ENCODE peak calls at places on chromosomes 6 and 20, in seven cellular contexts. One of them, this sample, is unnamed. For H3K4me1, the result is how much of the 10 kb centered on the place peaks cover.

GRCh38 chr6:73262701-73263569 is at the start of gene KHDC1:
- DNase-seq in IMR-90: peak
- DNase-seq in neural progenitor cell: peak
- DNase-seq in uterus: peak
- DNase-seq in cardiac muscle cell: peak
- DNase-seq in tibial nerve: no peak
- DNase-seq in left ventricle myocardium inferior: peak
- DNase-seq in this sample: peak

GRCh38 chr6:44251576-44252524 is 4.9 kb downstream of the HSP90AB1 start:
- DNase-seq in IMR-90: no peak
- DNase-seq in neural progenitor cell: no peak
- DNase-seq in uterus: no peak
- DNase-seq in cardiac muscle cell: no peak
- DNase-seq in tibial nerve: no peak
- DNase-seq in left ventricle myocardium inferior: no peak
- DNase-seq in this sample: no peak

GRCh38 chr6:120938876-120939231 is 395.4 kb downstream of the TBC1D32 start:
- DNase-seq in IMR-90: no peak
- DNase-seq in neural progenitor cell: no peak
- DNase-seq in uterus: no peak
- DNase-seq in cardiac muscle cell: no peak
- DNase-seq in tibial nerve: no peak
- DNase-seq in left ventricle myocardium inferior: no peak
- DNase-seq in this sample: no peak

GRCh38 chr6:28653876-28654275 is 128.2 kb downstream of the GPX5 start:
- DNase-seq in IMR-90: no peak
- DNase-seq in neural progenitor cell: no peak
- DNase-seq in uterus: no peak
- DNase-seq in cardiac muscle cell: no peak
- DNase-seq in tibial nerve: no peak
- DNase-seq in left ventricle myocardium inferior: no peak
- DNase-seq in this sample: no peak

GRCh38 chr6:135144678-135145508 is 36.2 kb upstream of the MYB start:
- DNase-seq in IMR-90: peak
- DNase-seq in neural progenitor cell: peak
- DNase-seq in uterus: no peak
- DNase-seq in cardiac muscle cell: peak
- DNase-seq in tibial nerve: no peak
- DNase-seq in left ventricle myocardium inferior: no peak
- DNase-seq in this sample: no peak

GRCh38 chr20:4104842-4105241 is 89.5 kb upstream of the RNF24 start:
- DNase-seq in IMR-90: no peak
- DNase-seq in neural progenitor cell: no peak
- DNase-seq in uterus: no peak
- DNase-seq in cardiac muscle cell: no peak
- DNase-seq in tibial nerve: no peak
- DNase-seq in left ventricle myocardium inferior: no peak
- DNase-seq in this sample: no peak

GRCh38 chr6:25215881-25216280 is 63.3 kb upstream of the CARMIL1 start:
- DNase-seq in IMR-90: no peak
- DNase-seq in neural progenitor cell: no peak
- DNase-seq in uterus: no peak
- DNase-seq in cardiac muscle cell: peak
- DNase-seq in tibial nerve: no peak
- DNase-seq in left ventricle myocardium inferior: no peak
- DNase-seq in this sample: no peak

GRCh38 chr20:62728028-62728780 is 19.6 kb downstream of the NTSR1 start:
- DNase-seq in IMR-90: no peak
- DNase-seq in neural progenitor cell: no peak
- DNase-seq in uterus: no peak
- DNase-seq in cardiac muscle cell: no peak
- DNase-seq in tibial nerve: no peak
- DNase-seq in left ventricle myocardium inferior: peak
- DNase-seq in this sample: no peak

GRCh38 chr6:79630883-79631799 is at the start of gene SH3BGRL2:
- DNase-seq in IMR-90: peak
- DNase-seq in neural progenitor cell: peak
- DNase-seq in uterus: peak
- DNase-seq in cardiac muscle cell: peak
- DNase-seq in tibial nerve: peak
- DNase-seq in left ventricle myocardium inferior: peak
- DNase-seq in this sample: peak

GRCh38 chr6:36547646-36548400 is 544 bp upstream of the STK38 start:
- DNase-seq in IMR-90: no peak
- DNase-seq in neural progenitor cell: no peak
- DNase-seq in uterus: peak
- DNase-seq in cardiac muscle cell: no peak
- DNase-seq in tibial nerve: no peak
- DNase-seq in left ventricle myocardium inferior: no peak
- DNase-seq in this sample: peak

GRCh38 chr6:144285548-144285797 is 338 bp downstream of the UTRN start:
- DNase-seq in IMR-90: no peak
- DNase-seq in neural progenitor cell: no peak
- DNase-seq in uterus: no peak
- DNase-seq in cardiac muscle cell: no peak
- DNase-seq in tibial nerve: no peak
- DNase-seq in left ventricle myocardium inferior: no peak
- DNase-seq in this sample: no peak

GRCh38 chr6:144284474-144284752 is 722 bp upstream of the UTRN start:
- DNase-seq in IMR-90: no peak
- DNase-seq in neural progenitor cell: no peak
- DNase-seq in uterus: no peak
- DNase-seq in cardiac muscle cell: no peak
- DNase-seq in tibial nerve: no peak
- DNase-seq in left ventricle myocardium inferior: no peak
- DNase-seq in this sample: no peak

GRCh38 chr6:144284753-144285547 is at the start of gene UTRN:
- DNase-seq in IMR-90: peak
- DNase-seq in neural progenitor cell: peak
- DNase-seq in uterus: peak
- DNase-seq in cardiac muscle cell: peak
- DNase-seq in tibial nerve: peak
- DNase-seq in left ventricle myocardium inferior: peak
- DNase-seq in this sample: no peak

GRCh38 chr6:144286503-144287393 is 1.6 kb downstream of the UTRN start:
- DNase-seq in IMR-90: peak
- DNase-seq in neural progenitor cell: peak
- DNase-seq in uterus: peak
- DNase-seq in cardiac muscle cell: peak
- DNase-seq in tibial nerve: peak
- DNase-seq in left ventricle myocardium inferior: peak
- DNase-seq in this sample: no peak

GRCh38 chr6:144285798-144286502 is 815 bp downstream of the UTRN start:
- DNase-seq in IMR-90: peak
- DNase-seq in neural progenitor cell: peak
- DNase-seq in uterus: peak
- DNase-seq in cardiac muscle cell: peak
- DNase-seq in tibial nerve: peak
- DNase-seq in left ventricle myocardium inferior: peak
- DNase-seq in this sample: peak
- H3K27ac ChIP-seq in IMR-90: peak
- H3K27ac ChIP-seq in neural progenitor cell: peak
- H3K27ac ChIP-seq in uterus: peak
- H3K27ac ChIP-seq in cardiac muscle cell: peak
- H3K27ac ChIP-seq in tibial nerve: peak
- H3K27ac ChIP-seq in left ventricle myocardium inferior: peak
- H3K27ac ChIP-seq in this sample: no peak

DNA sequence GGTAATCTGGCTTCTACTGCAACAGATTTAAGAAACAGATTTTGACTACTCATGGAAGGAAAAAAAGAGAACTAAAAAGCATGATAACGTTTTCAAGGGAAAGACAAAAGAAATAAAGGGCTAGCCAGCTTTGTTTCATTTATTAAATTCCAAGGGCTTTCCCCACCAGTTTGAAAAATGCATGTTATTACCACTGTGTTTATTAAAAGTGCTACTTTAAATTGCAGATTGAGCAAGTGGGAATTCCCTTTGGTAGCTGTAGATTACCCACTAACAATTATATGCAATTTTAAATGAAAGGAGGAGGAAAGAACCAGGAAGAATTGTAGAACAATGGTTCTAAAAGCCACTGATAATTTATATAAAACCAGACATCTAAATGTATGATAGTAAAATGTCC is 40.6 kb upstream of the NHSL1 start:
- DNase-seq in IMR-90: peak
- DNase-seq in neural progenitor cell: no peak
- DNase-seq in uterus: no peak
- DNase-seq in cardiac muscle cell: no peak
- DNase-seq in tibial nerve: no peak
- DNase-seq in left ventricle myocardium inferior: no peak
- DNase-seq in this sample: no peak
- H3K4me1 ChIP-seq in IMR-90: under half
- H3K4me1 ChIP-seq in neural progenitor cell: under half
- H3K4me1 ChIP-seq in uterus: under half
- H3K4me1 ChIP-seq in cardiac muscle cell: half or more
- H3K4me1 ChIP-seq in tibial nerve: under half
- H3K4me1 ChIP-seq in left ventricle myocardium inferior: half or more
- H3K4me1 ChIP-seq in this sample: under half

GRCh38 chr6:106748547-106749207 is 119.3 kb downstream of the QRSL1 start:
- DNase-seq in IMR-90: no peak
- DNase-seq in neural progenitor cell: no peak
- DNase-seq in uterus: no peak
- DNase-seq in cardiac muscle cell: no peak
- DNase-seq in tibial nerve: no peak
- DNase-seq in left ventricle myocardium inferior: no peak
- DNase-seq in this sample: no peak
- TF ChIP-seq CTCF in IMR-90: no peak
- TF ChIP-seq CTCF in neural progenitor cell: peak
- TF ChIP-seq CTCF in uterus: no peak
- TF ChIP-seq CTCF in cardiac muscle cell: no peak
- TF ChIP-seq CTCF in tibial nerve: no peak
- TF ChIP-seq CTCF in left ventricle myocardium inferior: no peak
- TF ChIP-seq CTCF in this sample: no peak

GRCh38 chr6:90709597-90709996 is 122.7 kb upstream of the MAP3K7 start:
- DNase-seq in IMR-90: no peak
- DNase-seq in neural progenitor cell: no peak
- DNase-seq in uterus: no peak
- DNase-seq in cardiac muscle cell: no peak
- DNase-seq in tibial nerve: no peak
- DNase-seq in left ventricle myocardium inferior: no peak
- DNase-seq in this sample: no peak

GRCh38 chr6:90708410-90708809 is 121.5 kb upstream of the MAP3K7 start:
- DNase-seq in IMR-90: no peak
- DNase-seq in neural progenitor cell: no peak
- DNase-seq in uterus: no peak
- DNase-seq in cardiac muscle cell: no peak
- DNase-seq in tibial nerve: no peak
- DNase-seq in left ventricle myocardium inferior: no peak
- DNase-seq in this sample: no peak

GRCh38 chr6:90714319-90714718 is 127.4 kb upstream of the MAP3K7 start:
- DNase-seq in IMR-90: peak
- DNase-seq in neural progenitor cell: no peak
- DNase-seq in uterus: no peak
- DNase-seq in cardiac muscle cell: no peak
- DNase-seq in tibial nerve: no peak
- DNase-seq in left ventricle myocardium inferior: no peak
- DNase-seq in this sample: no peak

GRCh38 chr6:90715093-90715655 is 128.3 kb upstream of the MAP3K7 start:
- DNase-seq in IMR-90: peak
- DNase-seq in neural progenitor cell: no peak
- DNase-seq in uterus: no peak
- DNase-seq in cardiac muscle cell: peak
- DNase-seq in tibial nerve: no peak
- DNase-seq in left ventricle myocardium inferior: no peak
- DNase-seq in this sample: no peak

GRCh38 chr6:90712165-90712564 is 125.3 kb upstream of the MAP3K7 start:
- DNase-seq in IMR-90: no peak
- DNase-seq in neural progenitor cell: no peak
- DNase-seq in uterus: no peak
- DNase-seq in cardiac muscle cell: peak
- DNase-seq in tibial nerve: no peak
- DNase-seq in left ventricle myocardium inferior: no peak
- DNase-seq in this sample: no peak
- H3K27ac ChIP-seq in IMR-90: no peak
- H3K27ac ChIP-seq in neural progenitor cell: no peak
- H3K27ac ChIP-seq in uterus: no peak
- H3K27ac ChIP-seq in cardiac muscle cell: no peak
- H3K27ac ChIP-seq in tibial nerve: no peak
- H3K27ac ChIP-seq in left ventricle myocardium inferior: no peak
- H3K27ac ChIP-seq in this sample: no peak

DNA sequence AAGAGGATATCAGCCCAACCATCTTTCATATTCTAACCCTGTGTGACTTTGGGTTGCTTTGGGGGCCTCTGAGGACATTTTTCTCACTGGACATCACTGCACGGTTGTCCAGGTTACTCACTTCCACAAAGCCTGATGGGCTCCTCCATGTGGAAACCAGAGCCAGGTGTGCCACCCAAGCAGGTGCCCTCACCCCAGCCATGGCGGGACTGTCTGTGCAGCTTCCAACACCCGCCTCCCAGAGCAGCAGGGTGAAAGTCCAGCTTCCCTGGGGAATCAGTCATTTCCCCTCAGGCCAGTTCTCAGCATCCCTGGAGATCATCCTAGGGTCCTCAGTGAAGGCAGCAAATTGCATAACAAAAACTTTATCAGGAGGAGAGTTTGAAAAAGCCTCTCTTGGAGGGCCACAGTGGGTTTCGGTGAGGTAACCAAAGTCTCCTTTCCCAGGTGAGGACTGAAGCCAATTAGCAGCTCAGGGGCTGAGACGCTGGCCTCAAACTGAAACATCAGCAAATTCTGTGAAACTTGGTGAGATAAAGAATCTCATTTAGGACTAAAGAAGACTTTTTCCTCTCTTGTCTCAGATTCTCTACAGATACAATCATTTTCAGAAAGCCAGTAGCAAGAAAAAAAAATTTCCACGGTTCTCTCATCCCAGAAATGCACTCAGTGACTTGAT is 289.6 kb upstream of the CDH4 start:
- DNase-seq in IMR-90: no peak
- DNase-seq in neural progenitor cell: no peak
- DNase-seq in uterus: no peak
- DNase-seq in cardiac muscle cell: no peak
- DNase-seq in tibial nerve: no peak
- DNase-seq in left ventricle myocardium inferior: no peak
- DNase-seq in this sample: no peak
- H3K4me1 ChIP-seq in IMR-90: under half
- H3K4me1 ChIP-seq in neural progenitor cell: under half
- H3K4me1 ChIP-seq in uterus: under half
- H3K4me1 ChIP-seq in cardiac muscle cell: under half
- H3K4me1 ChIP-seq in tibial nerve: under half
- H3K4me1 ChIP-seq in left ventricle myocardium inferior: under half
- H3K4me1 ChIP-seq in this sample: under half

GRCh38 chr6:160519603-160520042 is 144.5 kb downstream of the LPA start:
- DNase-seq in IMR-90: no peak
- DNase-seq in neural progenitor cell: no peak
- DNase-seq in uterus: no peak
- DNase-seq in cardiac muscle cell: no peak
- DNase-seq in tibial nerve: no peak
- DNase-seq in left ventricle myocardium inferior: no peak
- DNase-seq in this sample: no peak
- TF ChIP-seq CTCF in IMR-90: peak
- TF ChIP-seq CTCF in neural progenitor cell: peak
- TF ChIP-seq CTCF in uterus: peak
- TF ChIP-seq CTCF in cardiac muscle cell: peak
- TF ChIP-seq CTCF in tibial nerve: peak
- TF ChIP-seq CTCF in left ventricle myocardium inferior: peak
- TF ChIP-seq CTCF in this sample: no peak

GRCh38 chr6:5697508-5697907 is 309.2 kb downstream of the NRN1 start:
- DNase-seq in IMR-90: no peak
- DNase-seq in neural progenitor cell: no peak
- DNase-seq in uterus: no peak
- DNase-seq in cardiac muscle cell: no peak
- DNase-seq in tibial nerve: no peak
- DNase-seq in left ventricle myocardium inferior: no peak
- DNase-seq in this sample: no peak
- H3K27ac ChIP-seq in IMR-90: no peak
- H3K27ac ChIP-seq in neural progenitor cell: no peak
- H3K27ac ChIP-seq in uterus: no peak
- H3K27ac ChIP-seq in cardiac muscle cell: no peak
- H3K27ac ChIP-seq in tibial nerve: no peak
- H3K27ac ChIP-seq in left ventricle myocardium inferior: no peak
- H3K27ac ChIP-seq in this sample: no peak

This sample was measured in CD8-positive, alpha-beta T cell.